ENCODE peak calls at places on chromosomes 7 and 10, in five cellular contexts. X is HepG2, J is HEK293T, Q is GM12878, I is H1. S is an unnamed sample.

GRCh38 chr7:135238112-135238744 is 4.6 kb downstream of the STRA8 start:
- DNase-seq in J (peak; percentile 86), Q (no peak), X (no peak), I (peak; percentile 84), S (peak; percentile 20)

GRCh38 chr10:68543004-68543918 is 15.9 kb upstream of the SLC25A16 start:
- DNase-seq in X (peak; percentile 71), Q (no peak), I (no peak), J (no peak), S (no peak)

GRCh38 chr10:101207026-101207425 is 22.2 kb downstream of the LBX1 start:
- DNase-seq in Q (no peak), X (no peak), I (no peak), J (no peak), S (no peak)

GRCh38 chr7:7761340-7761973 is 43.0 kb upstream of the RPA3 start:
- DNase-seq in Q (no peak), I (no peak), J (no peak), X (peak; percentile 48), S (no peak)

GRCh38 chr10:111481271-111482073 is 404.6 kb downstream of the ADRA2A start:
- DNase-seq in Q (no peak), J (no peak), I (no peak), X (peak; percentile 9), S (no peak)

GRCh38 chr10:126628746-126629145 is 41.7 kb downstream of the C10orf90 start:
- DNase-seq in I (no peak), X (no peak), J (no peak), Q (no peak), S (no peak)

GRCh38 chr10:86758231-86759072 is 2.0 kb downstream of the BMPR1A start:
- DNase-seq in I (no peak), X (peak; percentile 28), J (no peak), Q (no peak), S (no peak)

GRCh38 chr10:15084502-15084922 is 4.1 kb downstream of the ACBD7 start:
- DNase-seq in X (peak; percentile 98), I (no peak), Q (no peak), J (peak; percentile 32), S (no peak)

GRCh38 chr7:33698692-33699128 is 206.6 kb upstream of the BMPER start:
- DNase-seq in Q (no peak), I (no peak), X (peak; percentile 82), J (no peak), S (no peak)

GRCh38 chr10:44426247-44427034 is 41.5 kb upstream of the CXCL12 start:
- DNase-seq in J (no peak), Q (no peak), X (no peak), I (no peak), S (no peak)

GRCh38 chr10:117441812-117442443 is 66.7 kb upstream of the PDZD8 start:
- DNase-seq in X (no peak), Q (no peak), J (no peak), I (no peak), S (no peak)

GRCh38 chr10:88234332-88234731 is 348.8 kb downstream of the RNLS start:
- DNase-seq in I (no peak), J (no peak), X (no peak), Q (no peak), S (no peak)

GRCh38 chr7:3649250-3649649 is 348.2 kb downstream of the SDK1 start:
- DNase-seq in J (peak; percentile 10), X (no peak), Q (no peak), I (no peak), S (no peak)

DNA sequence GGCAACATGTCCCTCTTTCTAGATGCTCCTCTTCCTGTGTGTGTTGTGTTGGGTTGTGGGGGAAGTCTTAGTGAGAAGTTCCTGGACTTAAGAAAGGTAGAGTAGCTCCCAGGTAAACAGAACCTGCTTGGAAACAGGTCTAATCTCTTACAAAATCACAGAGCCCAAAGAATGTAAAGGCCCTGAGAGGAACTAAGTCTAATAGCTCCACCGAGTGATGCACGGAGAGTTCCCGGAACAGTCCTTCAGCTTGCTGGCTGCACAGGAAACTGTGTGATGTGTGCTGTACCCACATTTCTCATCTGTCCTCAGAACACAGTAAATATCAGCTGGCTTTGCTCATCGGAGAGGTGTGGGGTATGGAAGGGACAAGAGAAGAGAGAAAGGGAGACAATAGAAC is 182.6 kb upstream of the LYZL1 start:
- DNase-seq in Q (no peak), I (no peak), X (no peak), J (no peak), S (no peak)
- TF ChIP-seq SUZ12 in Q (no peak), I (no peak), X (no peak), J (no peak), S (no peak)

GRCh38 chr10:3622845-3623621 is 162.0 kb downstream of the KLF6 start:
- DNase-seq in X (no peak), Q (peak; percentile 45), I (no peak), J (no peak), S (no peak)
- TF ChIP-seq SUZ12 in X (no peak), Q (no peak), I (no peak), J (no peak), S (no peak)

DNA sequence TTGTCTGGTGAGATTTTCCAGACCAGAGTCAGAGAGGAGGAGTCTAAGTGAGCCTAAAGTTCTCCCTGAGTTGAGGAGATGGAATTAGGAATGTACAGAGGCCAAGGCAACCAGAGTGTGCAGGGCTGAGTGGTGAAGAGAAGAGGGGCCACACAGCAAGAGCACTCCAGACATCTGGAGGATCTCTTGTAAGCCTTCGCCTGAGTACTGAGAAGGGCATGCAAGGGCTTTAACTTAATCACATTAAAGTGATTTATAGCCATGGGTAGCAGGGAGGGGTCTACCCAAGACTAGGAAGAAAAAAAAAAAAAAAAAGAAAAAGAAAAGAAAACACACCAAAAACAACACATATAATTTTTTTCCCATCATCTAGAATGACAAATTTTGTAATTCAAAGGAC is 1190.4 kb downstream of the GATA3 start:
- DNase-seq in X (no peak), I (no peak), J (peak; percentile 19), Q (no peak), S (no peak)
- TF ChIP-seq SUZ12 in X (no peak), I (no peak), J (no peak), Q (no peak), S (no peak)

GRCh38 chr7:106757846-106758245 is 96.9 kb upstream of the CCDC71L start:
- DNase-seq in X (no peak), I (no peak), J (no peak), Q (no peak), S (no peak)
- TF ChIP-seq SUZ12 in X (no peak), I (no peak), J (no peak), Q (no peak), S (no peak)

DNA sequence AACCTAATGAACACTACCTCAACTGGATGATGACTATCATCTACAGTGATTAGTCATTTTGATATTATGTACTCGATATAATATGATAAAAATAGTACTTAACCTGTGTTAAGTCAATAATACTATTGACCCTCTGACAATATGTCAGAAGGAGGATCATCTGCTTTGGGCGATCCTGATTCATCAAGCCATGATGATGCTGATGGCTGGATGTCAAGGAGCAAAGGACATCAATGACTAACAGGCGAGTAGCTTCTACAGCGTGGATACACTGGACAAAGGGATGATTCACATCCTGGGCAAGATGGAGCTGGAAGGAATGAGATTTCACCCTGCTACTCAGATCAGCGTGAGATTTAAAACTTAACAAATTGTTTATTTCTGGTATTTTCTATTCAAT is 94.4 kb upstream of the SKAP2 start:
- DNase-seq in Q (no peak), X (peak; percentile 46), J (no peak), I (no peak), S (no peak)
- TF ChIP-seq SUZ12 in Q (no peak), X (no peak), J (no peak), I (no peak), S (no peak)

GRCh38 chr10:3487228-3487627 is 297.8 kb downstream of the KLF6 start:
- DNase-seq in J (no peak), I (no peak), Q (no peak), X (no peak), S (no peak)

GRCh38 chr10:3484306-3485187 is 300.5 kb downstream of the KLF6 start:
- DNase-seq in J (peak; percentile 44), I (no peak), X (no peak), Q (peak; percentile 53), S (no peak)

GRCh38 chr10:3486346-3487065 is 298.5 kb downstream of the KLF6 start:
- DNase-seq in I (peak; percentile 82), X (peak; percentile 20), Q (no peak), J (no peak), S (peak; percentile 30)

GRCh38 chr10:3482200-3482993 is 302.6 kb downstream of the KLF6 start:
- DNase-seq in J (peak; percentile 62), X (peak; percentile 30), Q (peak; percentile 51), I (no peak), S (no peak)

DNA sequence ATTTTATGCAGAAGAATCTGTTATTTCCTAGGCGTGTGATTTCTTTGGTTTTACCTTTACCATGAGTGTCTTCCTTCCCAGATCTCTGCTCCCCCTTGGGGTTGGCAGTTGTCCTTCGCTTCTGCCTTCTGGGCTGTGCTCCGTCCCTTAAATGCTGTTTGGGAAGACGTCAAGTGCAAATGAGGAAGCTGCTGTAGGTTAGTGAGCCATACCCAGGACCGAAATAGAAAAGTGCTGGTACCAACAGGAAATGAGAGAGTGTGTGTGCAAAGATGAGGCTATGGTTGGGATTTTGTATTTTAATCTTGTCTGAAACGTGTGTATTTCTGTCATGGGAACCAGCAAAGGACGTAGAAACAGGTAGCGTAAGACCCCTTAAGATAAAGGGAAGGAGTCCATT is 299.7 kb downstream of the KLF6 start:
- DNase-seq in X (no peak), Q (peak; percentile 59), J (no peak), I (no peak), S (no peak)
- TF ChIP-seq SUZ12 in X (no peak), Q (no peak), J (no peak), I (no peak), S (no peak)

S was measured in NT2/D1.